ENCODE peak calls at places on chromosomes 5 and 9, in five cellular contexts. V is mammary epithelial cell, Z is body of pancreas, K is thoracic aorta, F is stomach. O is an unnamed sample.

GRCh38 chr9:20753761-20754160 is 69.7 kb downstream of the FOCAD start:
- DNase-seq in Z (no peak), V (peak; percentile 71), K (no peak), F (no peak), O (no peak)

GRCh38 chr9:2159521-2160417 is 144.6 kb downstream of the SMARCA2 start:
- DNase-seq in F (no peak), V (peak; percentile 45), K (no peak), Z (no peak), O (no peak)

GRCh38 chr9:32581512-32582143 is 8.7 kb upstream of the NDUFB6 start:
- DNase-seq in Z (peak; percentile 40), F (no peak), V (peak; percentile 48), K (no peak), O (no peak)

GRCh38 chr5:96868603-96869371 is 7.5 kb upstream of the ERAP2 start:
- DNase-seq in Z (no peak), K (no peak), V (peak; percentile 57), F (no peak), O (no peak)

GRCh38 chr5:33311893-33312292 is 128.9 kb upstream of the TARS1 start:
- DNase-seq in F (no peak), K (no peak), Z (no peak), V (peak; percentile 95), O (no peak)

GRCh38 chr5:35202319-35203111 is 27.8 kb downstream of the PRLR start:
- DNase-seq in V (no peak), K (no peak), F (peak; percentile 68), Z (peak; percentile 52), O (no peak)

GRCh38 chr9:128218518-128219389 is 15.6 kb downstream of the DNM1 start:
- DNase-seq in V (peak; percentile 93), K (peak; percentile 78), F (peak; percentile 97), Z (peak; percentile 99), O (peak; percentile 96)

GRCh38 chr5:159448-160172 is 31.7 kb upstream of the LRRC14B start:
- DNase-seq in F (peak; percentile 9), V (no peak), Z (no peak), K (no peak), O (peak; percentile 44)

GRCh38 chr9:96176901-96177718 is 124.9 kb downstream of the HSD17B3 start:
- DNase-seq in F (peak; percentile 74), V (no peak), K (no peak), Z (peak; percentile 21), O (no peak)

GRCh38 chr5:112885001-112885400 is 23.9 kb downstream of the SRP19 start:
- DNase-seq in Z (peak; percentile 38), F (peak; percentile 63), V (no peak), K (no peak), O (no peak)

GRCh38 chr5:53161876-53162275 is 52.3 kb upstream of the MOCS2 start:
- DNase-seq in V (peak; percentile 70), F (no peak), Z (no peak), K (no peak), O (no peak)

GRCh38 chr5:1000329-1000728 is 8.3 kb upstream of the NKD2 start:
- DNase-seq in Z (peak; percentile 2), F (peak; percentile 10), V (no peak), K (peak; percentile 0), O (peak; percentile 39)

GRCh38 chr5:154103223-154103622 is 64.5 kb downstream of the MFAP3 start:
- DNase-seq in K (no peak), Z (no peak), F (no peak), V (no peak), O (no peak)

GRCh38 chr9:24036459-24036858 is 210.4 kb upstream of the ELAVL2 start:
- DNase-seq in V (no peak), F (no peak), K (no peak), Z (no peak), O (no peak)

GRCh38 chr5:174724484-174725260 is at the start of gene MSX2:
- DNase-seq in Z (peak; percentile 89), F (peak; percentile 88), V (peak; percentile 88), K (no peak), O (peak; percentile 89)

GRCh38 chr5:173395257-173395932 is 67.2 kb upstream of the STC2 start:
- DNase-seq in F (no peak), K (no peak), Z (no peak), V (peak; percentile 17), O (no peak)

GRCh38 chr5:160899735-160900134 is 47.7 kb upstream of the ATP10B start:
- DNase-seq in F (no peak), Z (no peak), V (no peak), K (no peak), O (no peak)
- H3K4me1 ChIP-seq in F (peaks cover 7% of the 10 kb centered on the region), Z (peaks cover 8% of the 10 kb centered on the region), V (no peaks in the 10 kb centered on the region), K (no peaks in the 10 kb centered on the region), O (no peaks in the 10 kb centered on the region)

GRCh38 chr5:15097552-15097951 is 226.0 kb upstream of the ANKH start:
- DNase-seq in Z (no peak), F (no peak), K (no peak), V (no peak), O (no peak)
- TF ChIP-seq CTCF in Z (no peak), F (no peak), K (no peak), V (no peak), O (no peak)

GRCh38 chr9:134221273-134222017 is 57.1 kb upstream of the RNU6ATAC start:
- DNase-seq in V (no peak), F (no peak), Z (no peak), K (no peak), O (no peak)
- H3K27me3 ChIP-seq in V (no peaks in the 10 kb centered on the region), F (peaks cover 1% of the 10 kb centered on the region), Z (no peaks in the 10 kb centered on the region), K (no peaks in the 10 kb centered on the region), O (no peaks in the 10 kb centered on the region)

DNA sequence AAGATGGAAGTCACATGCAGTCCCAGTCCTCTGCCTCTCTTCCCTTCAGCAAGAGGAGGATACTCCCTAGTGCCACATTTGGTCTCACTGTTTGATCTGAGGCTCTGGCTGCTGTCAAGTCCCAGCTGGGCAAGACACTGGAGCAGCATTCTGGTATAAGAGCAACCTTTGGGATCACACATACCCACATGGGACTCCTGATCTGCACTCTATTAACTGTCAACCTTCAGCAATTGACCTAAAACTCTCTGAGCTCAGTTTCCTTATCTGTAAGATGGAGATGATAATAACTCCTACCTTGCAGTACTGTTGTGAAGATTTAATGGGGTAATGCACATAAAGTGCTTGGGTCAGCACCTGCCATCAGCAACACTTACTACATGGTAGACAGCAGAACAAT is 437.9 kb downstream of the PIK3R1 start:
- DNase-seq in Z (no peak), F (no peak), K (no peak), V (no peak), O (no peak)
- H3K4me1 ChIP-seq in Z (peaks cover 14% of the 10 kb centered on the region), F (peaks cover 32% of the 10 kb centered on the region), K (peaks cover 16% of the 10 kb centered on the region), V (no peaks in the 10 kb centered on the region), O (no peaks in the 10 kb centered on the region)

GRCh38 chr5:59356813-59357381 is 536.6 kb downstream of the PDE4D start:
- DNase-seq in K (no peak), V (no peak), F (peak; percentile 47), Z (no peak), O (peak; percentile 45)
- TF ChIP-seq CTCF in K (no peak), V (no peak), F (no peak), Z (no peak), O (no peak)

O was measured in left lung.